ENCODE peak calls at places on chromosomes 5 and 9, in six cellular contexts. E, V, Y, T, Q and H are unnamed samples.

GRCh38 chr9:108885643-108886348 is 23.7 kb downstream of the ACTL7A start:
- DNase-seq in V (peak), E (no peak), Y (no peak), T (no peak), Q (peak), H (peak)

GRCh38 chr9:137488330-137488653 is 29.2 kb upstream of the NSMF start:
- DNase-seq in E (no peak), Y (no peak), V (no peak), Q (peak), T (no peak), H (no peak)

GRCh38 chr9:116482740-116483139 is 204.4 kb upstream of the TRIM32 start:
- DNase-seq in V (no peak), Q (no peak), E (no peak), T (no peak), Y (no peak), H (no peak)

GRCh38 chr9:96476591-96476990 is 26.6 kb downstream of the HABP4 start:
- DNase-seq in Y (no peak), Q (no peak), E (no peak), V (peak), T (no peak), H (no peak)

GRCh38 chr5:2749514-2750025 is 1.9 kb downstream of the IRX2 start:
- DNase-seq in T (no peak), E (no peak), Y (no peak), V (no peak), Q (no peak), H (no peak)

GRCh38 chr5:10354048-10354872 is 765 bp downstream of the MARCHF6 start:
- DNase-seq in Q (peak), E (no peak), T (no peak), Y (no peak), V (peak), H (peak)

GRCh38 chr9:69444021-69444420 is 119.0 kb downstream of the ENTREP1 start:
- DNase-seq in V (peak), Y (no peak), T (no peak), E (no peak), Q (no peak), H (no peak)

GRCh38 chr9:74742792-74743389 is 144.8 kb downstream of the TRPM6 start:
- DNase-seq in V (peak), E (no peak), Y (no peak), Q (peak), T (no peak), H (no peak)

GRCh38 chr5:13412040-13412595 is 532.4 kb downstream of the DNAH5 start:
- DNase-seq in V (peak), T (no peak), Q (no peak), E (no peak), Y (no peak), H (no peak)

GRCh38 chr9:127550277-127550676 is 61.8 kb upstream of the STXBP1 start:
- DNase-seq in V (no peak), Y (no peak), T (no peak), E (no peak), Q (no peak), H (no peak)

GRCh38 chr5:95822038-95822407 is 503 bp downstream of the GLRX start:
- DNase-seq in Y (no peak), Q (peak), E (no peak), T (peak), V (peak), H (peak)

GRCh38 chr5:123359454-123359853 is 63.7 kb downstream of the CEP120 start:
- DNase-seq in T (no peak), Q (no peak), E (no peak), Y (no peak), V (no peak), H (no peak)

GRCh38 chr5:72817076-72817476 is 615 bp downstream of the TNPO1 start:
- DNase-seq in E (peak), Y (no peak), V (peak), T (peak), Q (peak), H (peak)

GRCh38 chr5:157918811-157919742 is 60.1 kb upstream of the CLINT1 start:
- DNase-seq in T (no peak), Q (peak), E (no peak), Y (no peak), V (no peak), H (no peak)

GRCh38 chr9:33289501-33289900 is 815 bp upstream of the NFX1 start:
- DNase-seq in V (peak), Y (no peak), T (no peak), Q (no peak), E (no peak), H (no peak)

GRCh38 chr5:10856071-10856470 is 95.0 kb upstream of the DAP start:
- DNase-seq in T (no peak), V (no peak), Y (no peak), E (no peak), Q (no peak), H (no peak)

GRCh38 chr5:92309336-92309991 is 926.3 kb upstream of the ARRDC3 start:
- DNase-seq in Y (no peak), V (peak), T (no peak), E (no peak), Q (peak), H (no peak)

GRCh38 chr5:174317261-174317894 is 271.9 kb downstream of the NSG2 start:
- DNase-seq in Y (no peak), T (no peak), E (no peak), V (peak), Q (peak), H (peak)

GRCh38 chr5:121962347-121962670 is 534 bp downstream of the SRFBP1 start:
- DNase-seq in V (peak), E (no peak), Y (no peak), T (no peak), Q (no peak), H (no peak)

GRCh38 chr9:72356019-72356653 is 8.9 kb downstream of the ZFAND5 start:
- DNase-seq in E (no peak), V (no peak), Y (no peak), T (no peak), Q (no peak), H (no peak)

GRCh38 chr9:130872912-130873503 is 23.6 kb downstream of the QRFP start:
- DNase-seq in E (no peak), T (no peak), Q (peak), Y (no peak), V (no peak), H (no peak)

GRCh38 chr9:21983509-21983908 is 10.7 kb downstream of the CDKN2A start:
- DNase-seq in E (no peak), Q (no peak), Y (no peak), V (no peak), T (no peak), H (no peak)

GRCh38 chr9:86481466-86481865 is 127.3 kb upstream of the TUT7 start:
- DNase-seq in E (no peak), V (no peak), Q (no peak), Y (no peak), T (no peak), H (no peak)

GRCh38 chr9:27924502-27924901 is 351.2 kb upstream of the C9orf72 start:
- DNase-seq in Y (no peak), E (no peak), T (no peak), V (no peak), Q (no peak), H (no peak)

GRCh38 chr5:159915913-159916840 is at the start of gene ADRA1B:
- DNase-seq in T (no peak), E (peak), Q (peak), V (peak), Y (peak), H (peak)

GRCh38 chr5:52378237-52378636 is 409.5 kb upstream of the ITGA1 start:
- DNase-seq in V (no peak), Q (no peak), T (no peak), Y (no peak), E (no peak), H (no peak)

GRCh38 chr9:77018058-77019009 is 1.1 kb upstream of the FOXB2 start:
- DNase-seq in E (no peak), T (no peak), Y (no peak), V (no peak), Q (no peak), H (no peak)

GRCh38 chr9:109074236-109074889 is 45.4 kb downstream of the TMEM245 start:
- DNase-seq in Y (no peak), V (no peak), T (no peak), E (no peak), Q (no peak), H (no peak)

GRCh38 chr5:80763873-80764647 is 109.3 kb upstream of the DHFR start:
- DNase-seq in V (no peak), T (no peak), Q (no peak), E (no peak), Y (no peak), H (no peak)

GRCh38 chr5:68898961-68899471 is 194.8 kb upstream of the SLC30A5 start:
- DNase-seq in T (no peak), V (peak), Y (no peak), E (no peak), Q (no peak), H (peak)

GRCh38 chr5:172383231-172383802 is 71.0 kb downstream of the SH3PXD2B start:
- DNase-seq in Q (peak), T (no peak), Y (no peak), E (no peak), V (peak), H (peak)

GRCh38 chr9:88532320-88532719 is 2.7 kb upstream of the NXNL2 start:
- DNase-seq in Q (no peak), V (peak), Y (no peak), T (no peak), E (no peak), H (no peak)

GRCh38 chr9:127780126-127780885 is 1.8 kb upstream of the SH2D3C start:
- DNase-seq in E (no peak), Q (no peak), V (no peak), Y (no peak), T (no peak), H (no peak)